ENCODE peak calls at places on chromosome 7, in six cellular contexts. One of them, this sample, is unnamed.

GRCh38 chr7:103609778-103610177 is 163.8 kb upstream of the SLC26A5 start:
- DNase-seq in Right ventricle myocardium inferior: no peak
- DNase-seq in mammary epithelial cell: no peak
- DNase-seq in HCT116: no peak
- DNase-seq in RCC 7860: no peak
- DNase-seq in AG04450: no peak
- DNase-seq in this sample: no peak

GRCh38 chr7:37322831-37323230 is 125.8 kb downstream of the ELMO1 start:
- DNase-seq in Right ventricle myocardium inferior: no peak
- DNase-seq in mammary epithelial cell: no peak
- DNase-seq in HCT116: no peak
- DNase-seq in RCC 7860: no peak
- DNase-seq in AG04450: no peak
- DNase-seq in this sample: no peak

GRCh38 chr7:140607441-140607989 is 33.1 kb downstream of the DENND2A start:
- DNase-seq in Right ventricle myocardium inferior: peak
- DNase-seq in mammary epithelial cell: peak
- DNase-seq in HCT116: no peak
- DNase-seq in RCC 7860: no peak
- DNase-seq in AG04450: no peak
- DNase-seq in this sample: no peak

GRCh38 chr7:142438235-142438922 is 180.5 kb upstream of the PRSS58 start:
- DNase-seq in Right ventricle myocardium inferior: no peak
- DNase-seq in mammary epithelial cell: peak
- DNase-seq in HCT116: peak
- DNase-seq in RCC 7860: no peak
- DNase-seq in AG04450: no peak
- DNase-seq in this sample: no peak

GRCh38 chr7:26485421-26486019 is 193.9 kb downstream of the SNX10 start:
- DNase-seq in Right ventricle myocardium inferior: no peak
- DNase-seq in mammary epithelial cell: no peak
- DNase-seq in HCT116: no peak
- DNase-seq in RCC 7860: no peak
- DNase-seq in AG04450: no peak
- DNase-seq in this sample: no peak

GRCh38 chr7:156402255-156402654 is 238.3 kb upstream of the RNF32 start:
- DNase-seq in Right ventricle myocardium inferior: no peak
- DNase-seq in mammary epithelial cell: no peak
- DNase-seq in HCT116: no peak
- DNase-seq in RCC 7860: no peak
- DNase-seq in AG04450: no peak
- DNase-seq in this sample: no peak

GRCh38 chr7:51034531-51035264 is 252.0 kb upstream of the GRB10 start:
- DNase-seq in Right ventricle myocardium inferior: no peak
- DNase-seq in mammary epithelial cell: peak
- DNase-seq in HCT116: no peak
- DNase-seq in RCC 7860: peak
- DNase-seq in AG04450: peak
- DNase-seq in this sample: no peak

GRCh38 chr7:518630-519428 is 817 bp downstream of the PDGFA start:
- DNase-seq in Right ventricle myocardium inferior: peak
- DNase-seq in mammary epithelial cell: peak
- DNase-seq in HCT116: no peak
- DNase-seq in RCC 7860: peak
- DNase-seq in AG04450: no peak
- DNase-seq in this sample: peak

GRCh38 chr7:44768663-44769361 is 20.2 kb downstream of the ZMIZ2 start:
- DNase-seq in Right ventricle myocardium inferior: peak
- DNase-seq in mammary epithelial cell: no peak
- DNase-seq in HCT116: no peak
- DNase-seq in RCC 7860: no peak
- DNase-seq in AG04450: no peak
- DNase-seq in this sample: no peak

GRCh38 chr7:23467731-23468720 is 2.3 kb downstream of the IGF2BP3 start:
- DNase-seq in Right ventricle myocardium inferior: no peak
- DNase-seq in mammary epithelial cell: peak
- DNase-seq in HCT116: no peak
- DNase-seq in RCC 7860: peak
- DNase-seq in AG04450: no peak
- DNase-seq in this sample: peak

GRCh38 chr7:126698446-126698845 is 554.3 kb downstream of the GRM8 start:
- DNase-seq in Right ventricle myocardium inferior: no peak
- DNase-seq in mammary epithelial cell: peak
- DNase-seq in HCT116: no peak
- DNase-seq in RCC 7860: no peak
- DNase-seq in AG04450: no peak
- DNase-seq in this sample: no peak

GRCh38 chr7:137983308-137984008 is 18.4 kb downstream of the CREB3L2 start:
- DNase-seq in Right ventricle myocardium inferior: no peak
- DNase-seq in mammary epithelial cell: no peak
- DNase-seq in HCT116: no peak
- DNase-seq in RCC 7860: no peak
- DNase-seq in AG04450: no peak
- DNase-seq in this sample: no peak

GRCh38 chr7:149822353-149822943 is 15.7 kb upstream of the ZNF862 start:
- DNase-seq in Right ventricle myocardium inferior: peak
- DNase-seq in mammary epithelial cell: no peak
- DNase-seq in HCT116: no peak
- DNase-seq in RCC 7860: no peak
- DNase-seq in AG04450: no peak
- DNase-seq in this sample: no peak

GRCh38 chr7:142785841-142786250 is 15.1 kb downstream of the PRSS2 start:
- DNase-seq in Right ventricle myocardium inferior: no peak
- DNase-seq in mammary epithelial cell: no peak
- DNase-seq in HCT116: no peak
- DNase-seq in RCC 7860: no peak
- DNase-seq in AG04450: no peak
- DNase-seq in this sample: no peak

GRCh38 chr7:1076184-1077072 is 11.5 kb upstream of the GPER1 start:
- DNase-seq in Right ventricle myocardium inferior: peak
- DNase-seq in mammary epithelial cell: peak
- DNase-seq in HCT116: no peak
- DNase-seq in RCC 7860: no peak
- DNase-seq in AG04450: no peak
- DNase-seq in this sample: no peak

GRCh38 chr7:11434371-11434770 is 397.6 kb downstream of the THSD7A start:
- DNase-seq in Right ventricle myocardium inferior: no peak
- DNase-seq in mammary epithelial cell: no peak
- DNase-seq in HCT116: no peak
- DNase-seq in RCC 7860: no peak
- DNase-seq in AG04450: no peak
- DNase-seq in this sample: no peak

GRCh38 chr7:97732567-97733275 is 835 bp downstream of the TAC1 start:
- DNase-seq in Right ventricle myocardium inferior: peak
- DNase-seq in mammary epithelial cell: no peak
- DNase-seq in HCT116: no peak
- DNase-seq in RCC 7860: no peak
- DNase-seq in AG04450: no peak
- DNase-seq in this sample: no peak

GRCh38 chr7:130095812-130096211 is 25.5 kb downstream of the KLHDC10 start:
- DNase-seq in Right ventricle myocardium inferior: no peak
- DNase-seq in mammary epithelial cell: no peak
- DNase-seq in HCT116: no peak
- DNase-seq in RCC 7860: no peak
- DNase-seq in AG04450: peak
- DNase-seq in this sample: no peak

GRCh38 chr7:40674316-40674715 is 539.5 kb downstream of the SUGCT start:
- DNase-seq in Right ventricle myocardium inferior: no peak
- DNase-seq in mammary epithelial cell: peak
- DNase-seq in HCT116: no peak
- DNase-seq in RCC 7860: no peak
- DNase-seq in AG04450: no peak
- DNase-seq in this sample: no peak

GRCh38 chr7:110964770-110965169 is 126.2 kb upstream of the LRRN3 start:
- DNase-seq in Right ventricle myocardium inferior: no peak
- DNase-seq in mammary epithelial cell: no peak
- DNase-seq in HCT116: no peak
- DNase-seq in RCC 7860: no peak
- DNase-seq in AG04450: no peak
- DNase-seq in this sample: no peak

GRCh38 chr7:96781919-96782318 is 72.3 kb upstream of the SEM1 start:
- DNase-seq in Right ventricle myocardium inferior: no peak
- DNase-seq in mammary epithelial cell: no peak
- DNase-seq in HCT116: no peak
- DNase-seq in RCC 7860: no peak
- DNase-seq in AG04450: no peak
- DNase-seq in this sample: no peak

GRCh38 chr7:32256811-32257210 is 186.6 kb upstream of the PDE1C start:
- DNase-seq in Right ventricle myocardium inferior: no peak
- DNase-seq in mammary epithelial cell: no peak
- DNase-seq in HCT116: no peak
- DNase-seq in RCC 7860: no peak
- DNase-seq in AG04450: no peak
- DNase-seq in this sample: no peak

GRCh38 chr7:101878938-101879337 is 61.5 kb downstream of the CUX1 start:
- DNase-seq in Right ventricle myocardium inferior: no peak
- DNase-seq in mammary epithelial cell: no peak
- DNase-seq in HCT116: no peak
- DNase-seq in RCC 7860: no peak
- DNase-seq in AG04450: no peak
- DNase-seq in this sample: no peak

GRCh38 chr7:44637788-44638594 is 31.6 kb downstream of the OGDH start:
- DNase-seq in Right ventricle myocardium inferior: no peak
- DNase-seq in mammary epithelial cell: peak
- DNase-seq in HCT116: peak
- DNase-seq in RCC 7860: peak
- DNase-seq in AG04450: no peak
- DNase-seq in this sample: no peak

GRCh38 chr7:78437118-78437517 is 638.5 kb downstream of the PHTF2 start:
- DNase-seq in Right ventricle myocardium inferior: no peak
- DNase-seq in mammary epithelial cell: peak
- DNase-seq in HCT116: no peak
- DNase-seq in RCC 7860: no peak
- DNase-seq in AG04450: peak
- DNase-seq in this sample: no peak

GRCh38 chr7:25862993-25863726 is 288.8 kb upstream of the NFE2L3 start:
- DNase-seq in Right ventricle myocardium inferior: no peak
- DNase-seq in mammary epithelial cell: no peak
- DNase-seq in HCT116: no peak
- DNase-seq in RCC 7860: no peak
- DNase-seq in AG04450: no peak
- DNase-seq in this sample: no peak

GRCh38 chr7:92391071-92391470 is 56.2 kb upstream of the GATAD1 start:
- DNase-seq in Right ventricle myocardium inferior: no peak
- DNase-seq in mammary epithelial cell: no peak
- DNase-seq in HCT116: no peak
- DNase-seq in RCC 7860: no peak
- DNase-seq in AG04450: no peak
- DNase-seq in this sample: no peak

GRCh38 chr7:32221056-32221455 is 150.8 kb upstream of the PDE1C start:
- DNase-seq in Right ventricle myocardium inferior: no peak
- DNase-seq in mammary epithelial cell: no peak
- DNase-seq in HCT116: no peak
- DNase-seq in RCC 7860: no peak
- DNase-seq in AG04450: no peak
- DNase-seq in this sample: no peak

GRCh38 chr7:15687645-15688025 is 1.2 kb upstream of the MEOX2 start:
- DNase-seq in Right ventricle myocardium inferior: no peak
- DNase-seq in mammary epithelial cell: no peak
- DNase-seq in HCT116: no peak
- DNase-seq in RCC 7860: no peak
- DNase-seq in AG04450: no peak
- DNase-seq in this sample: no peak

GRCh38 chr7:39272111-39272510 is 294.1 kb upstream of the YAE1 start:
- DNase-seq in Right ventricle myocardium inferior: no peak
- DNase-seq in mammary epithelial cell: no peak
- DNase-seq in HCT116: no peak
- DNase-seq in RCC 7860: no peak
- DNase-seq in AG04450: no peak
- DNase-seq in this sample: no peak

This sample was measured in mesothelial cell of epicardium.